ENCODE peak calls at places on chromosomes 11 and 22, in four cellular contexts. One of them, this sample, is unnamed.

GRCh38 chr11:23236846-23237550 is 376.7 kb upstream of the CCDC179 start:
- DNase-seq in heart left ventricle: no peak
- DNase-seq in fibroblast of lung: peak
- DNase-seq in ovary: no peak
- DNase-seq in this sample: no peak

GRCh38 chr11:35166369-35167360 is 27.7 kb downstream of the CD44 start:
- DNase-seq in fibroblast of lung: peak
- DNase-seq in heart left ventricle: no peak
- DNase-seq in ovary: no peak
- DNase-seq in this sample: no peak

GRCh38 chr11:10376061-10376460 is 71.2 kb downstream of the ADM start:
- DNase-seq in ovary: peak
- DNase-seq in fibroblast of lung: no peak
- DNase-seq in heart left ventricle: no peak
- DNase-seq in this sample: no peak

GRCh38 chr11:65849771-65850216 is 8.2 kb downstream of the CFL1 start:
- DNase-seq in ovary: no peak
- DNase-seq in fibroblast of lung: no peak
- DNase-seq in heart left ventricle: no peak
- DNase-seq in this sample: no peak

GRCh38 chr22:23400286-23400981 is 179.7 kb downstream of the IGLL1 start:
- DNase-seq in fibroblast of lung: no peak
- DNase-seq in heart left ventricle: no peak
- DNase-seq in ovary: no peak
- DNase-seq in this sample: no peak

GRCh38 chr22:39994046-39994565 is 648 bp upstream of the FAM83F start:
- DNase-seq in ovary: no peak
- DNase-seq in fibroblast of lung: no peak
- DNase-seq in heart left ventricle: no peak
- DNase-seq in this sample: no peak

GRCh38 chr22:27534720-27535125 is 266.8 kb downstream of the MN1 start:
- DNase-seq in ovary: no peak
- DNase-seq in fibroblast of lung: peak
- DNase-seq in heart left ventricle: no peak
- DNase-seq in this sample: no peak

GRCh38 chr11:78893996-78894395 is 319.3 kb upstream of the NARS2 start:
- DNase-seq in fibroblast of lung: no peak
- DNase-seq in ovary: no peak
- DNase-seq in heart left ventricle: no peak
- DNase-seq in this sample: no peak

GRCh38 chr11:82865841-82866240 is 34.4 kb downstream of the PRCP start:
- DNase-seq in heart left ventricle: no peak
- DNase-seq in ovary: no peak
- DNase-seq in fibroblast of lung: no peak
- DNase-seq in this sample: no peak

GRCh38 chr11:90380206-90380605 is 157.4 kb upstream of the CHORDC1 start:
- DNase-seq in fibroblast of lung: no peak
- DNase-seq in heart left ventricle: no peak
- DNase-seq in ovary: no peak
- DNase-seq in this sample: no peak

GRCh38 chr11:130831506-130832385 is 84.5 kb downstream of the SNX19 start:
- DNase-seq in ovary: no peak
- DNase-seq in fibroblast of lung: no peak
- DNase-seq in heart left ventricle: no peak
- DNase-seq in this sample: no peak

GRCh38 chr11:118619444-118620205 is 12.2 kb downstream of the PHLDB1 start:
- DNase-seq in heart left ventricle: peak
- DNase-seq in ovary: no peak
- DNase-seq in fibroblast of lung: peak
- DNase-seq in this sample: no peak

GRCh38 chr22:38506118-38506962 is at the start of gene DDX17:
- DNase-seq in ovary: peak
- DNase-seq in fibroblast of lung: peak
- DNase-seq in heart left ventricle: peak
- DNase-seq in this sample: peak

GRCh38 chr11:86660011-86660595 is 12.3 kb downstream of the ME3 start:
- DNase-seq in heart left ventricle: no peak
- DNase-seq in fibroblast of lung: peak
- DNase-seq in ovary: no peak
- DNase-seq in this sample: no peak

GRCh38 chr22:23265389-23265700 is 85.0 kb downstream of the BCR start:
- DNase-seq in heart left ventricle: no peak
- DNase-seq in ovary: no peak
- DNase-seq in fibroblast of lung: no peak
- DNase-seq in this sample: no peak

GRCh38 chr11:2142762-2143202 is 3.6 kb upstream of the IGF2 start:
- DNase-seq in heart left ventricle: no peak
- DNase-seq in fibroblast of lung: no peak
- DNase-seq in ovary: no peak
- DNase-seq in this sample: no peak

GRCh38 chr22:25759825-25760231 is 17.8 kb downstream of the MYO18B start:
- DNase-seq in fibroblast of lung: peak
- DNase-seq in heart left ventricle: no peak
- DNase-seq in ovary: no peak
- DNase-seq in this sample: peak

GRCh38 chr11:45024846-45025623 is 74.4 kb upstream of the TP53I11 start:
- DNase-seq in fibroblast of lung: no peak
- DNase-seq in ovary: no peak
- DNase-seq in heart left ventricle: no peak
- DNase-seq in this sample: no peak

GRCh38 chr11:57288771-57289579 is 35.8 kb downstream of the TNKS1BP1 start:
- DNase-seq in ovary: no peak
- DNase-seq in heart left ventricle: no peak
- DNase-seq in fibroblast of lung: peak
- DNase-seq in this sample: no peak

GRCh38 chr11:85803920-85804319 is 7.0 kb downstream of the SYTL2 start:
- DNase-seq in fibroblast of lung: no peak
- DNase-seq in heart left ventricle: no peak
- DNase-seq in ovary: no peak
- DNase-seq in this sample: no peak

GRCh38 chr22:24185501-24186351 is 4.4 kb downstream of the SUSD2 start:
- DNase-seq in heart left ventricle: no peak
- DNase-seq in fibroblast of lung: no peak
- DNase-seq in ovary: no peak
- DNase-seq in this sample: no peak

GRCh38 chr11:91156041-91156440 is 933.2 kb upstream of the CHORDC1 start:
- DNase-seq in heart left ventricle: no peak
- DNase-seq in fibroblast of lung: no peak
- DNase-seq in ovary: no peak
- DNase-seq in this sample: no peak

DNA sequence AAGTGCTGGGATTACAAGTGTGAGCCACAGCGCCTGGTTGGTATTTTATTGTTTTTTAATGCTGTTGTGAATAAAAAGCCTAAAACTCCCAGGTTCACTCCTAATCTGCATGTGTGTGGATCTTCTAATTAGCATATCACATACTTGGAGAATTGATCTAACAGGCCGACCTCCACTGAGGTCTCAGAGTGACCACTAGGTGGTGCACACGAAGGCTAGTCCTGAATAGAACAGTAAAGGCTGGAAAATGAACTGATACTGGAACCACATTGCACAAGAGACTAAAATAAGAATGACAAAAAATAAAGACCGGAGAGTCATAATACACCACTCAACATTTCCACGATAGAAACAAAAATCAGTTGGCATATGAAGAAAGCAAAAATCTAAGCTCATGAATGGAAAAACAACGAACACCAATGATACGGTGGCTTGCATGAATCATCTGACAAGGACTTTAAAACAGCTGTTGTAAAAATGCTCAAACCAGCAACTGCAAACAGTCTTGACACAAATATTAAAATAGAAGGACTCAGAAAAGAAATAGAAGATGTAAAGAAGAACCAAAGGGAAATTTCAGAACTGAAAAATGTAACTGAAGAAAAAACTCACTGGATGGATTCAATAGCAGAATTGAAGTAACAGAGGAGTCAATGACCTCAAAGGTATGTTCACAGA is 19.2 kb downstream of the PIM3 start:
- DNase-seq in fibroblast of lung: peak
- DNase-seq in ovary: no peak
- DNase-seq in heart left ventricle: no peak
- DNase-seq in this sample: no peak
- TF ChIP-seq CTCF in fibroblast of lung: peak
- TF ChIP-seq CTCF in ovary: no peak
- TF ChIP-seq CTCF in heart left ventricle: peak
- TF ChIP-seq CTCF in this sample: peak

DNA sequence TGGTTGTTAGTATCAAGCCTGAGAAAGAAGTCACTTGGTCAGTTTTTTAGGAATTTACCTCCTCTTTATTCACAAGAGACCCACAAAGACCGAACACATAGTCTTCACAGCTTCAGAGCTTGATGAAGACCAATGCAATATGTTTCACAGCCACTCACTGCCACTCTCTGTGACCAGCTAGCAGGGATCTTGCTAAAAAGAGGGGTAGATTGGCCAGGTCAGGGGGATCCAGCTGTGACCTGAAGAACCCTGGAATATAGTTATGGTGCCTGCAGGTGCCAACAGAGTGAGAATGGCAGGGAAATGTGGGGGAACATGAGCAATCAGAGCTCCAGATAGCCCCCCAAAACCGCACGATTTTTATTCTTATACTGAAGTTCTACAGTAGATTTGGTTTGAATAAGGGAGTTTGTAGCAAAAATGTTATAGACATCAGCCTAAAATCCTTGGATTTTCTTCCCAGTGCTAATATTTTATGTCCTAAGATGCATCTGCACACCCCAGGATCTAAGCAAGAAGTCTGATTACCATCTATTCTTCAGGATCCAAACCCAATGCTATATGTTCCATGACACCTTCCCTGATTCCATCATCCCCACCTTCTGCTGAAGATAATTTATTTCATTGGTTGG is 8.7 kb downstream of the POU2AF1 start:
- DNase-seq in ovary: no peak
- DNase-seq in heart left ventricle: no peak
- DNase-seq in fibroblast of lung: no peak
- DNase-seq in this sample: no peak
- H3K27ac ChIP-seq in ovary: no peak
- H3K27ac ChIP-seq in heart left ventricle: no peak
- H3K27ac ChIP-seq in fibroblast of lung: no peak
- H3K27ac ChIP-seq in this sample: no peak

GRCh38 chr11:60871378-60872061 is 4.2 kb downstream of the ZP1 start:
- DNase-seq in fibroblast of lung: peak
- DNase-seq in ovary: no peak
- DNase-seq in heart left ventricle: peak
- DNase-seq in this sample: no peak
- TF ChIP-seq CTCF in fibroblast of lung: no peak
- TF ChIP-seq CTCF in ovary: no peak
- TF ChIP-seq CTCF in heart left ventricle: peak
- TF ChIP-seq CTCF in this sample: no peak

GRCh38 chr11:75939992-75940391 is 125.0 kb downstream of the UVRAG start:
- DNase-seq in fibroblast of lung: no peak
- DNase-seq in ovary: no peak
- DNase-seq in heart left ventricle: no peak
- DNase-seq in this sample: no peak

GRCh38 chr11:75945925-75946324 is 130.9 kb downstream of the UVRAG start:
- DNase-seq in ovary: no peak
- DNase-seq in heart left ventricle: no peak
- DNase-seq in fibroblast of lung: no peak
- DNase-seq in this sample: no peak

GRCh38 chr11:75949023-75949672 is 134.1 kb downstream of the UVRAG start:
- DNase-seq in fibroblast of lung: peak
- DNase-seq in heart left ventricle: no peak
- DNase-seq in ovary: no peak
- DNase-seq in this sample: no peak

GRCh38 chr11:75946531-75947530 is 131.8 kb downstream of the UVRAG start:
- DNase-seq in ovary: peak
- DNase-seq in heart left ventricle: no peak
- DNase-seq in fibroblast of lung: peak
- DNase-seq in this sample: no peak

DNA sequence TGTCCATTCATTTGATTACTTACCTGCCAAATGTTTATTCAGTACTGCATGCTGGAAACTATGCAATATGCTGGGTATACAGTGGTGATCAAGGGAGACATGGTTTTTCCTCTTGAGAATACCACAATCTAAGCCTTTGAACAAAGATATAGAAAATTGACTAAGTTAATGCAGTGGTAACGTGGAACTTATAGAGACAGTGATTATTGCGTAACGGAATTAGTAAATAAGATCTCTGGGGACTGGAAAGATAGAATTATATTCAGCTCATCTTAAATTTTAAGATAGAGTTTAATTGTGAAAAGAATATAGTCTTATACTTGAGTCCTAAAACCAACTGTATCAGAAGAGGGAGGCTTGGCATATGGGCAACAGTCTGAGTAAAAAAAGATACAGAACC is 129.5 kb downstream of the UVRAG start:
- DNase-seq in ovary: no peak
- DNase-seq in fibroblast of lung: no peak
- DNase-seq in heart left ventricle: no peak
- DNase-seq in this sample: no peak
- H3K27ac ChIP-seq in ovary: no peak
- H3K27ac ChIP-seq in fibroblast of lung: no peak
- H3K27ac ChIP-seq in heart left ventricle: no peak
- H3K27ac ChIP-seq in this sample: no peak

GRCh38 chr11:30314625-30315024 is 8.3 kb upstream of the ARL14EP start:
- DNase-seq in heart left ventricle: no peak
- DNase-seq in fibroblast of lung: peak
- DNase-seq in ovary: no peak
- DNase-seq in this sample: no peak
- TF ChIP-seq CTCF in heart left ventricle: peak
- TF ChIP-seq CTCF in fibroblast of lung: peak
- TF ChIP-seq CTCF in ovary: no peak
- TF ChIP-seq CTCF in this sample: peak

GRCh38 chr11:125343732-125344131 is 152.3 kb downstream of the FEZ1 start:
- DNase-seq in ovary: peak
- DNase-seq in fibroblast of lung: peak
- DNase-seq in heart left ventricle: no peak
- DNase-seq in this sample: no peak
- H3K27ac ChIP-seq in ovary: peak
- H3K27ac ChIP-seq in fibroblast of lung: no peak
- H3K27ac ChIP-seq in heart left ventricle: no peak
- H3K27ac ChIP-seq in this sample: no peak

GRCh38 chr11:128555606-128556005 is 31.8 kb downstream of the ETS1 start:
- DNase-seq in heart left ventricle: no peak
- DNase-seq in fibroblast of lung: peak
- DNase-seq in ovary: no peak
- DNase-seq in this sample: no peak
- TF ChIP-seq CTCF in heart left ventricle: peak
- TF ChIP-seq CTCF in fibroblast of lung: peak
- TF ChIP-seq CTCF in ovary: no peak
- TF ChIP-seq CTCF in this sample: no peak

GRCh38 chr11:69132301-69132670 is 23.4 kb upstream of the SMIM38 start:
- DNase-seq in fibroblast of lung: no peak
- DNase-seq in ovary: no peak
- DNase-seq in heart left ventricle: no peak
- DNase-seq in this sample: no peak
- H3K27ac ChIP-seq in fibroblast of lung: no peak
- H3K27ac ChIP-seq in ovary: no peak
- H3K27ac ChIP-seq in heart left ventricle: no peak
- H3K27ac ChIP-seq in this sample: no peak

DNA sequence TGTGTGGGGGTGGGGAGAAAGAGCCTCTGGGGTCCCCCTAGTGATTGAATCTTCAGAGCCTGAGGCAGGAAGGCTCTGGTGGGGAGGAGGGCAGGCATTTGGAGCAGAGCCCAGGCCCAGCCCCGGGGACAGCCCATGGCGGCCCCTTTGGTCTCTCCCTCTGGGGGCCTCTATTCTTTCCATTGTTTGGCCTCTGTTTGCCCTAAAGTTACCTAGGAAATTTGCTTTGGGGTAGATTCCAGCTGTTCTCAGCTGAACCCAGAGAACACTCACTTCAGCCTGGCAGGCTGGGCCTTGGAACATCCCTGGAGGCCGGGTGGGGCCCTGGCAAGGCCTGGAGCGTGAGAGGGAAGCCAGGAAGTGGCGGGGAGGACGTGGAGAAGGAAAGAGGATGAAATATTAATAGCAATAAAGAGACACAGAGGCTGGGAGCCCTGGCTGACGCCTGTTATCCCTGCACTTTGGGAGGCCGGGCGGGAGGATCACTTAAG is 22.9 kb upstream of the A4GALT start:
- DNase-seq in heart left ventricle: peak
- DNase-seq in fibroblast of lung: peak
- DNase-seq in ovary: peak
- DNase-seq in this sample: no peak
- TF ChIP-seq CTCF in heart left ventricle: no peak
- TF ChIP-seq CTCF in fibroblast of lung: no peak
- TF ChIP-seq CTCF in ovary: no peak
- TF ChIP-seq CTCF in this sample: no peak